ENCODE peak calls at places on chromosomes 6 and 20, in seven cellular contexts. C, V, Y, F, K, Q and R are unnamed samples.

GRCh38 chr6:97978855-97979271 is 695.8 kb upstream of the MMS22L start:
- DNase-seq in C (no peak), V (no peak), Y (no peak), F (no peak), K (no peak), Q (no peak), R (no peak)

GRCh38 chr6:43901330-43902230 is 131.6 kb downstream of the VEGFA start:
- DNase-seq in C (no peak), V (no peak), Y (no peak), F (no peak), K (no peak), Q (no peak), R (no peak)

GRCh38 chr6:36052092-36052491 is 24.5 kb downstream of the MAPK14 start:
- DNase-seq in C (no peak), V (no peak), Y (no peak), F (no peak), K (peak; percentile 7), Q (no peak), R (peak; percentile 31)

GRCh38 chr6:65570340-65570739 is 136.7 kb downstream of the EYS start:
- DNase-seq in C (no peak), V (no peak), Y (no peak), F (no peak), K (no peak), Q (no peak), R (no peak)

GRCh38 chr6:124684621-124685020 is 277.6 kb upstream of the RNF217 start:
- DNase-seq in C (no peak), V (no peak), Y (no peak), F (no peak), K (no peak), Q (no peak), R (no peak)

GRCh38 chr20:39822667-39823066 is 860.5 kb downstream of the DHX35 start:
- DNase-seq in C (no peak), V (no peak), Y (no peak), F (no peak), K (peak; percentile 52), Q (no peak), R (peak; percentile 30)

GRCh38 chr6:158596861-158597260 is 37.0 kb downstream of the TMEM181 start:
- DNase-seq in C (no peak), V (no peak), Y (no peak), F (no peak), K (no peak), Q (no peak), R (no peak)

GRCh38 chr6:27495386-27496135 is 22.7 kb upstream of the ZNF184 start:
- DNase-seq in C (no peak), V (peak; percentile 37), Y (peak; percentile 72), F (peak; percentile 68), K (peak; percentile 68), Q (no peak), R (peak; percentile 80)

GRCh38 chr6:35710241-35710847 is 21.6 kb upstream of the FKBP5 start:
- DNase-seq in C (no peak), V (no peak), Y (no peak), F (no peak), K (no peak), Q (no peak), R (no peak)

GRCh38 chr20:19676202-19676601 is 81.9 kb upstream of the RIN2 start:
- DNase-seq in C (no peak), V (no peak), Y (no peak), F (no peak), K (no peak), Q (no peak), R (no peak)

GRCh38 chr20:4782373-4782772 is 60.7 kb downstream of the PRND start:
- DNase-seq in C (no peak), V (no peak), Y (no peak), F (no peak), K (no peak), Q (no peak), R (no peak)

GRCh38 chr20:59150821-59151251 is 12.8 kb upstream of the ZNF831 start:
- DNase-seq in C (no peak), V (no peak), Y (no peak), F (no peak), K (no peak), Q (no peak), R (no peak)

GRCh38 chr6:8225113-8225512 is 122.8 kb upstream of the EEF1E1 start:
- DNase-seq in C (no peak), V (no peak), Y (no peak), F (no peak), K (no peak), Q (no peak), R (no peak)

GRCh38 chr6:10552237-10552810 is 31.2 kb downstream of the GCNT2 start:
- DNase-seq in C (no peak), V (no peak), Y (no peak), F (no peak), K (no peak), Q (no peak), R (no peak)

GRCh38 chr6:150310539-150310938 is 58.3 kb upstream of the IYD start:
- DNase-seq in C (no peak), V (no peak), Y (no peak), F (no peak), K (no peak), Q (no peak), R (no peak)

GRCh38 chr6:24599686-24600399 is 46.1 kb downstream of the KIAA0319 start:
- DNase-seq in C (no peak), V (no peak), Y (no peak), F (no peak), K (no peak), Q (no peak), R (no peak)

GRCh38 chr6:42493914-42494539 is 42.3 kb upstream of the TRERF1 start:
- DNase-seq in C (no peak), V (no peak), Y (no peak), F (no peak), K (no peak), Q (no peak), R (no peak)

GRCh38 chr20:58503668-58504067 is 11.5 kb downstream of the APCDD1L start:
- DNase-seq in C (no peak), V (no peak), Y (no peak), F (no peak), K (no peak), Q (no peak), R (no peak)

GRCh38 chr6:142838821-142839685 is 105.9 kb downstream of the HIVEP2 start:
- DNase-seq in C (no peak), V (no peak), Y (no peak), F (no peak), K (no peak), Q (no peak), R (no peak)

GRCh38 chr6:155270566-155271091 is 6.8 kb downstream of the CLDN20 start:
- DNase-seq in C (no peak), V (no peak), Y (no peak), F (no peak), K (no peak), Q (no peak), R (no peak)

GRCh38 chr6:105568121-105568520 is 165.2 kb upstream of the PREP start:
- DNase-seq in C (no peak), V (no peak), Y (no peak), F (no peak), K (no peak), Q (no peak), R (no peak)